ENCODE peak calls at places on chromosomes 3 and 15, in five cellular contexts. H, U, L, G and N are unnamed samples.

GRCh38 chr3:126671521-126671920 is 16.6 kb upstream of the TXNRD3 start:
- DNase-seq in H (no peak), G (peak), U (no peak), L (no peak), N (no peak)

GRCh38 chr3:96069065-96069464 is 745.3 kb upstream of the EPHA6 start:
- DNase-seq in G (no peak), U (no peak), H (no peak), L (no peak), N (no peak)

GRCh38 chr3:8775602-8776001 is 6.2 kb upstream of the OXTR start:
- DNase-seq in H (no peak), L (no peak), U (no peak), G (no peak), N (no peak)

GRCh38 chr15:33968224-33968623 is at the start of gene CHRM5:
- DNase-seq in U (no peak), L (no peak), G (no peak), H (no peak), N (no peak)

GRCh38 chr3:20307378-20307777 is 121.4 kb upstream of the SGO1 start:
- DNase-seq in H (no peak), U (no peak), L (no peak), G (no peak), N (no peak)

GRCh38 chr15:79673416-79674123 is 223.2 kb downstream of the MTHFS start:
- DNase-seq in G (peak), U (peak), L (no peak), H (no peak), N (no peak)

GRCh38 chr15:73892446-73893226 is 19.3 kb downstream of the TBC1D21 start:
- DNase-seq in H (no peak), L (no peak), G (no peak), U (no peak), N (no peak)

GRCh38 chr3:10933470-10933957 is 59.0 kb upstream of the SLC6A1 start:
- DNase-seq in H (no peak), U (no peak), L (no peak), G (no peak), N (no peak)

GRCh38 chr3:123832712-123833397 is 51.3 kb downstream of the MYLK start:
- DNase-seq in U (no peak), L (no peak), G (no peak), H (no peak), N (no peak)

GRCh38 chr3:131804565-131805133 is 230.2 kb downstream of the CPNE4 start:
- DNase-seq in G (no peak), L (no peak), H (no peak), U (no peak), N (no peak)

GRCh38 chr3:184546252-184546651 is 15.3 kb upstream of the EPHB3 start:
- DNase-seq in H (no peak), U (no peak), L (no peak), G (no peak), N (peak)

GRCh38 chr3:48024401-48024800 is 8.2 kb upstream of the MAP4 start:
- DNase-seq in G (no peak), H (no peak), L (no peak), U (no peak), N (no peak)

GRCh38 chr3:105791134-105791533 is 77.7 kb downstream of the CBLB start:
- DNase-seq in U (peak), H (no peak), L (no peak), G (no peak), N (no peak)

GRCh38 chr3:13636186-13636585 is 87.3 kb downstream of the FBLN2 start:
- DNase-seq in H (no peak), G (no peak), U (no peak), L (no peak), N (no peak)

GRCh38 chr3:104596551-104596950 is 770.2 kb upstream of the ALCAM start:
- DNase-seq in U (peak), L (peak), H (no peak), G (peak), N (peak)

GRCh38 chr15:92821491-92822116 is 78.5 kb upstream of the CHD2 start:
- DNase-seq in L (no peak), U (no peak), G (no peak), H (no peak), N (no peak)

GRCh38 chr15:82572311-82572710 is 32.1 kb upstream of the RPS17 start:
- DNase-seq in G (no peak), U (no peak), L (no peak), H (no peak), N (no peak)

GRCh38 chr3:113329757-113330156 is 111.5 kb downstream of the CFAP44 start:
- DNase-seq in H (no peak), G (peak), L (no peak), U (no peak), N (peak)

GRCh38 chr3:185176756-185177359 is 24.0 kb upstream of the C3orf70 start:
- DNase-seq in U (peak), H (no peak), G (peak), L (peak), N (peak)

GRCh38 chr3:152595975-152596832 is 238.7 kb upstream of the P2RY1 start:
- DNase-seq in L (peak), G (peak), H (no peak), U (peak), N (peak)

GRCh38 chr3:112366428-112366931 is 33.5 kb downstream of the CD200 start:
- DNase-seq in L (no peak), U (no peak), G (no peak), H (no peak), N (no peak)

GRCh38 chr15:70029297-70029701 is 68.4 kb downstream of the TLE3 start:
- DNase-seq in H (no peak), G (no peak), L (no peak), U (no peak), N (no peak)

GRCh38 chr3:126355777-126356372 is 1.3 kb downstream of the KLF15 start:
- DNase-seq in L (peak), U (peak), G (no peak), H (peak), N (no peak)

GRCh38 chr3:176906046-176906905 is 291.0 kb downstream of the TBL1XR1 start:
- DNase-seq in U (peak), H (no peak), L (no peak), G (no peak), N (no peak)

GRCh38 chr3:172550347-172550943 is 27.2 kb upstream of the TNFSF10 start:
- DNase-seq in L (no peak), U (peak), H (no peak), G (no peak), N (peak)

GRCh38 chr3:45411081-45411480 is 22.7 kb downstream of the LARS2 start:
- DNase-seq in G (no peak), U (no peak), L (no peak), H (no peak), N (no peak)

GRCh38 chr15:98547741-98548166 is 100.6 kb upstream of the IGF1R start:
- DNase-seq in U (peak), L (peak), G (no peak), H (no peak), N (no peak)

GRCh38 chr3:50479523-50479922 is 23.9 kb downstream of the CACNA2D2 start:
- DNase-seq in G (no peak), L (no peak), U (no peak), H (no peak), N (no peak)

GRCh38 chr3:50487181-50487580 is 16.3 kb downstream of the CACNA2D2 start:
- DNase-seq in L (no peak), G (no peak), H (no peak), U (no peak), N (no peak)